ENCODE peak calls at places on chromosomes 6 and 20, in six cellular contexts. Z is GM12878, I is HCT116, T is K562, W is HepG2, V is SK-N-SH. D is an unnamed sample.

GRCh38 chr20:62816879-62817873 is at the start of gene COL9A3:
- DNase-seq in W (peak; percentile 63), Z (no peak), T (no peak), V (peak; percentile 72), I (no peak), D (no peak)

GRCh38 chr6:150142657-150143501 is at the start of gene PPP1R14C:
- DNase-seq in Z (no peak), T (peak; percentile 67), W (no peak), I (no peak), V (peak; percentile 42), D (no peak)

GRCh38 chr6:93592417-93592816 is 173.1 kb upstream of the EPHA7 start:
- DNase-seq in W (no peak), T (no peak), I (no peak), V (no peak), Z (no peak), D (no peak)

GRCh38 chr6:163438940-163439335 is 24.4 kb downstream of the QKI start:
- DNase-seq in Z (no peak), V (peak; percentile 48), I (no peak), W (peak; percentile 49), T (peak; percentile 75), D (no peak)

GRCh38 chr6:89054200-89054599 is 26.4 kb upstream of the PNRC1 start:
- DNase-seq in W (no peak), V (no peak), T (no peak), I (no peak), Z (no peak), D (no peak)

GRCh38 chr6:109230444-109230843 is 135.1 kb downstream of the CEP57L1 start:
- DNase-seq in T (no peak), Z (no peak), V (no peak), W (no peak), I (no peak), D (no peak)

GRCh38 chr6:114863610-114864009 is 520.8 kb upstream of the HS3ST5 start:
- DNase-seq in I (no peak), V (no peak), T (no peak), W (no peak), Z (no peak), D (no peak)

GRCh38 chr6:158571826-158572652 is 12.1 kb downstream of the TMEM181 start:
- DNase-seq in I (no peak), W (peak; percentile 94), V (no peak), T (no peak), Z (no peak), D (no peak)

GRCh38 chr6:24125980-24126379 is at the start of gene NRSN1:
- DNase-seq in W (peak; percentile 33), Z (no peak), T (peak; percentile 41), V (peak; percentile 92), I (no peak), D (no peak)

GRCh38 chr20:51104960-51105460 is 82.1 kb upstream of the KCNG1 start:
- DNase-seq in Z (no peak), I (no peak), T (no peak), V (no peak), W (no peak), D (no peak)

GRCh38 chr6:55875420-55875819 is at the start of gene BMP5:
- DNase-seq in W (no peak), V (no peak), I (no peak), T (no peak), Z (no peak), D (no peak)

GRCh38 chr6:22320750-22321149 is 23.9 kb upstream of the PRL start:
- DNase-seq in W (peak; percentile 2), V (no peak), I (peak; percentile 24), T (no peak), Z (no peak), D (no peak)

GRCh38 chr6:133609404-133610270 is 279.3 kb upstream of the TCF21 start:
- DNase-seq in I (peak; percentile 85), W (peak; percentile 88), T (peak; percentile 13), Z (no peak), V (no peak), D (peak; percentile 64)

GRCh38 chr6:14450133-14451040 is 332.8 kb downstream of the CD83 start:
- DNase-seq in T (peak; percentile 28), V (no peak), I (no peak), W (no peak), Z (no peak), D (no peak)

GRCh38 chr6:75317503-75318206 is 33.1 kb upstream of the TMEM30A start:
- DNase-seq in Z (no peak), I (no peak), W (no peak), V (no peak), T (no peak), D (no peak)

GRCh38 chr20:5073154-5074049 is 46.4 kb downstream of the PCNA start:
- DNase-seq in V (peak; percentile 30), Z (no peak), T (peak; percentile 16), I (peak; percentile 69), W (peak; percentile 87), D (no peak)

DNA sequence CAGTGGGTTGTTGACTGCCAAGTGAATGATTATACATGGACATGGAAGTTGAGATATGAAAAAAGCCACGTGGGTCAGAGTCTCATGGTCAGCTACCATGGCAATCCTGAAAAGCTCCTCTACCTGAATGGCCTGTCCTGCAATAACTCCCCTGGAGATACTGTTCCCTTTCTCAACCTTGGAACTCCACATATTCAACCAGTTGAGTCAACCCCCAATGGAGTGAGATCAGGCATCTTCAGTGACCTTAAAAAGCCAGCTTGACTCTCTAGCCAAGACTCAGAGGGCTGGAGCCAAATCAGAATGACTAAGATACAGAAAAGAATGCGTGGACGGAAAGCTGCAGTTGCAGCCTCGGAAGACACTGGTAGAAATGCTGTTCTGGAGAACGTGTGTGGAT is 341.3 kb downstream of the FOXA2 start:
- DNase-seq in V (no peak), I (no peak), Z (no peak), T (no peak), W (no peak), D (no peak)
- TF ChIP-seq SIN3A in V (no peak), I (no peak), Z (no peak), T (no peak), W (no peak), D (no peak)

GRCh38 chr6:52548999-52549398 is 27.9 kb downstream of the TRAM2 start:
- DNase-seq in T (no peak), I (no peak), V (no peak), W (no peak), Z (no peak), D (no peak)
- H3K4me1 ChIP-seq in T (peaks cover 23% of the 10 kb centered on the region), I (peaks cover 37% of the 10 kb centered on the region), V (peaks cover 79% of the 10 kb centered on the region), W (peaks cover 100% of the 10 kb centered on the region), Z (peaks cover 44% of the 10 kb centered on the region), D (peaks cover 96% of the 10 kb centered on the region)

GRCh38 chr6:92369309-92369708 is 1050.0 kb downstream of the EPHA7 start:
- DNase-seq in W (no peak), T (no peak), I (no peak), V (no peak), Z (no peak), D (no peak)
- TF ChIP-seq REST in W (no peak), T (no peak), I (no peak), V (no peak), Z (no peak), D (no peak)

GRCh38 chr20:45752747-45753146 is 30.6 kb downstream of the SPINT4 start:
- DNase-seq in Z (peak; percentile 13), I (no peak), V (no peak), T (no peak), W (no peak), D (no peak)
- TF ChIP-seq SIN3A in Z (no peak), I (no peak), V (no peak), T (no peak), W (no peak), D (no peak)

GRCh38 chr6:33421344-33421643 is 1.4 kb downstream of the SYNGAP1 start:
- DNase-seq in I (no peak), W (no peak), T (no peak), Z (no peak), V (no peak), D (no peak)
- H3K4me1 ChIP-seq in I (peaks cover 45% of the 10 kb centered on the region), W (peaks cover 46% of the 10 kb centered on the region), T (peaks cover 43% of the 10 kb centered on the region), Z (peaks cover 25% of the 10 kb centered on the region), V (peaks cover 23% of the 10 kb centered on the region), D (peaks cover 25% of the 10 kb centered on the region)

DNA sequence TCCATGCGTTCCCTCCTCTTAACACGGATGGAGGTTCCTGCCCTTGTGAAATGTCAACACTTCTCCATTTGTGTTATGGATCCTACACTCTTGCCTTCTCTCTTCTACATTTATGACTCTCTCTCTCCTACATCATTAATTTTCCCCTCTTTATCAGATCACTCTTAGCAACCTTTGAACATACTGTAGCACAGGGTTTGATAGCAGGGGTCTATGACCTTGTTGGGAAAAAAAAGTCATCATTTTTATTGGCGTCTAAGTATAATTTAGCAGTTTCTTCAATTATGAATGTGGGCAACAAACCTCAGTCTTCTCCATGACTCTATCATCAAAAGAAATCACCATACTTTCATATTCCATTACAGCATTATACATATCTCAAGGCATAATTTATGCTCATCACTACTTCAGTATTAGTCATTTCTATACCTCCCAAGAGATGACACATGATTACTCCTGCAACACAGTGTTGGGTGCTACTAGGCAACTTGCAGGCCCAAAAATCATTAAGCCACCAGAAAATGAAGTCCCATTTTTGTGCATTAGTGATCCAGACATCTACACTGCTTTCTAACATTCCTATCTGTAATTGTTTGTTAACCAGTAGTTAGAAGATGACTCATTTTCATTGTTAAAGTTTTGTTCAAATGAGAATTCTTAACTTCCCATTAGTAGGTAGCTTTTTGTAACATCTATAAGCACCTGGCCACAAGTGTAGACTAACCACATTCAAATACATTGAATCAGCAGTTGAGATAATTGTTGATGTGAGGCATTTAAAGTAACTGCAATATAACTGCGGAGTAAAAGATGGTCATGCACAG is 9.5 kb downstream of the CYP39A1 start:
- DNase-seq in I (no peak), Z (no peak), T (no peak), W (no peak), V (no peak), D (no peak)
- TF ChIP-seq REST in I (no peak), Z (no peak), T (no peak), W (no peak), V (no peak), D (no peak)

DNA sequence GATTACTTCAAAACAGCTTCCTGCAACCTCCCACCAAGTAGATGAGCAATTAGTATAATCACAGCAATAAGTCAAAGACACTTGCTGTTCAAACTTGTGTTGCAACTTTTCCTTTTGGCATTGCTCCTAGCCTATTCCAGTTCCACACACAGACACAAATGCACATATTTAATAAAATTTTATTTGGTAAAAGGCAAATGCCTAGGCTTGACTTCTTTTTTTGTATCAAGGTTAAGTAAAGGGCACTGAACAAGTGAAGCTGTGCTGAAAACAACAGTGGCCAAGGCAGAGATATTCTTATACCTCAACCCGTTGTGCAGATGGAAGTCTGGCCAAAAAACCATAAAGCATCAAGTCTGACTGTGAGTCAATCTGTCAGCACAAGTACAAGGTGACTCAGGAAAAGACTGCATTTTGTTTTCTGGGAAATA is 708.4 kb upstream of the CITED2 start:
- DNase-seq in W (no peak), I (no peak), Z (no peak), V (no peak), T (peak; percentile 8), D (no peak)
- TF ChIP-seq SIN3A in W (no peak), I (no peak), Z (no peak), V (no peak), T (no peak), D (no peak)

GRCh38 chr20:24742989-24743388 is 206.1 kb upstream of the CST7 start:
- DNase-seq in Z (no peak), V (no peak), T (no peak), W (no peak), I (no peak), D (no peak)
- H3K4me1 ChIP-seq in Z (peaks cover 4% of the 10 kb centered on the region), V (no peaks in the 10 kb centered on the region), T (no peaks in the 10 kb centered on the region), W (no peaks in the 10 kb centered on the region), I (peaks cover 12% of the 10 kb centered on the region), D (no peaks in the 10 kb centered on the region)

GRCh38 chr6:32849126-32849525 is 4.4 kb downstream of the TAP1 start:
- DNase-seq in T (no peak), Z (no peak), W (no peak), V (no peak), I (no peak), D (no peak)
- TF ChIP-seq REST in T (no peak), Z (no peak), W (no peak), V (no peak), I (no peak), D (no peak)

D was measured in Panc1.